ENCODE peak calls at places on chromosomes 6 and 20, in five cellular contexts. O, L, U, J and K are unnamed samples.

GRCh38 chr6:36822506-36823269 is 16.6 kb downstream of the CPNE5 start:
- DNase-seq in O (peak; percentile 17), J (no peak), U (no peak), L (no peak), K (no peak)

GRCh38 chr6:35024601-35025054 is 116.5 kb downstream of the TCP11 start:
- DNase-seq in O (no peak), J (no peak), L (no peak), U (no peak), K (no peak)

GRCh38 chr6:22325481-22325880 is 28.6 kb upstream of the PRL start:
- DNase-seq in U (no peak), L (no peak), O (no peak), J (no peak), K (no peak)

GRCh38 chr6:136734977-136735376 is 57.3 kb downstream of the MAP3K5 start:
- DNase-seq in O (no peak), J (no peak), L (no peak), U (no peak), K (no peak)

GRCh38 chr6:46901747-46902362 is 19.9 kb downstream of the ADGRF5 start:
- DNase-seq in O (no peak), L (no peak), U (no peak), J (no peak), K (no peak)

GRCh38 chr6:143731789-143732188 is 54.0 kb downstream of the PHACTR2 start:
- DNase-seq in U (no peak), L (no peak), O (no peak), J (no peak), K (no peak)

GRCh38 chr6:91720323-91720722 is 1133.5 kb upstream of the MAP3K7 start:
- DNase-seq in L (no peak), J (no peak), U (no peak), O (no peak), K (no peak)

GRCh38 chr20:57198359-57199072 is 67.9 kb downstream of the BMP7 start:
- DNase-seq in L (peak; percentile 41), O (no peak), J (peak; percentile 62), U (no peak), K (no peak)

GRCh38 chr6:168374051-168374502 is 54.5 kb upstream of the DACT2 start:
- DNase-seq in U (no peak), J (no peak), O (no peak), L (no peak), K (no peak)